ENCODE peak calls at places on chromosome 5, in six cellular contexts. G, O, J, U, D and L are unnamed samples.

GRCh38 chr5:109655841-109656240 is 33.9 kb upstream of the MAN2A1 start:
- DNase-seq in G (no peak), O (no peak), J (no peak), U (no peak), D (no peak), L (no peak)

GRCh38 chr5:181127456-181127855 is 3.5 kb downstream of the OR2V1 start:
- DNase-seq in G (no peak), O (no peak), J (no peak), U (no peak), D (no peak), L (no peak)

GRCh38 chr5:172802585-172803176 is 31.4 kb upstream of the ERGIC1 start:
- DNase-seq in G (no peak), O (no peak), J (peak; percentile 47), U (no peak), D (no peak), L (no peak)

GRCh38 chr5:148085934-148086333 is 22.2 kb downstream of the SPINK5 start:
- DNase-seq in G (no peak), O (no peak), J (no peak), U (no peak), D (no peak), L (no peak)

GRCh38 chr5:157266286-157267007 is 524 bp downstream of the CYFIP2 start:
- DNase-seq in G (peak; percentile 50), O (no peak), J (peak; percentile 6), U (no peak), D (peak; percentile 77), L (peak; percentile 50)

GRCh38 chr5:131252824-131253171 is 11.1 kb upstream of the CDC42SE2 start:
- DNase-seq in G (peak; percentile 81), O (no peak), J (peak; percentile 30), U (no peak), D (no peak), L (no peak)

GRCh38 chr5:28488752-28489151 is 1450.4 kb upstream of the CDH9 start:
- DNase-seq in G (no peak), O (no peak), J (no peak), U (no peak), D (no peak), L (no peak)

GRCh38 chr5:135822959-135823358 is 11.5 kb upstream of the SLC25A48 start:
- DNase-seq in G (no peak), O (peak; percentile 19), J (no peak), U (no peak), D (no peak), L (no peak)

GRCh38 chr5:132209131-132209530 is 18.5 kb downstream of the P4HA2 start:
- DNase-seq in G (no peak), O (no peak), J (no peak), U (peak; percentile 58), D (no peak), L (no peak)

GRCh38 chr5:176619203-176619568 is 9.2 kb upstream of the GPRIN1 start:
- DNase-seq in G (peak; percentile 74), O (peak; percentile 97), J (peak; percentile 87), U (peak; percentile 14), D (peak; percentile 69), L (peak; percentile 62)

GRCh38 chr5:134506054-134507039 is 19.1 kb upstream of the JADE2 start:
- DNase-seq in G (peak; percentile 43), O (no peak), J (no peak), U (no peak), D (peak; percentile 84), L (no peak)
- H3K4me3 ChIP-seq in G (no peak overlapping the region), O (no peak overlapping the region), J (no peak overlapping the region), U (no peak overlapping the region), D (no peak overlapping the region), L (peak overlapping the region; percentile 65)

GRCh38 chr5:17219431-17219830 is 2.0 kb downstream of the BASP1 start:
- DNase-seq in G (no peak), O (no peak), J (no peak), U (no peak), D (no peak), L (no peak)
- H3K27me3 ChIP-seq in G (no peaks in the 10 kb centered on the region), O (no peaks in the 10 kb centered on the region), J (peaks cover 5% of the 10 kb centered on the region), U (no peaks in the 10 kb centered on the region), D (no peaks in the 10 kb centered on the region), L (peaks cover 12% of the 10 kb centered on the region)

DNA sequence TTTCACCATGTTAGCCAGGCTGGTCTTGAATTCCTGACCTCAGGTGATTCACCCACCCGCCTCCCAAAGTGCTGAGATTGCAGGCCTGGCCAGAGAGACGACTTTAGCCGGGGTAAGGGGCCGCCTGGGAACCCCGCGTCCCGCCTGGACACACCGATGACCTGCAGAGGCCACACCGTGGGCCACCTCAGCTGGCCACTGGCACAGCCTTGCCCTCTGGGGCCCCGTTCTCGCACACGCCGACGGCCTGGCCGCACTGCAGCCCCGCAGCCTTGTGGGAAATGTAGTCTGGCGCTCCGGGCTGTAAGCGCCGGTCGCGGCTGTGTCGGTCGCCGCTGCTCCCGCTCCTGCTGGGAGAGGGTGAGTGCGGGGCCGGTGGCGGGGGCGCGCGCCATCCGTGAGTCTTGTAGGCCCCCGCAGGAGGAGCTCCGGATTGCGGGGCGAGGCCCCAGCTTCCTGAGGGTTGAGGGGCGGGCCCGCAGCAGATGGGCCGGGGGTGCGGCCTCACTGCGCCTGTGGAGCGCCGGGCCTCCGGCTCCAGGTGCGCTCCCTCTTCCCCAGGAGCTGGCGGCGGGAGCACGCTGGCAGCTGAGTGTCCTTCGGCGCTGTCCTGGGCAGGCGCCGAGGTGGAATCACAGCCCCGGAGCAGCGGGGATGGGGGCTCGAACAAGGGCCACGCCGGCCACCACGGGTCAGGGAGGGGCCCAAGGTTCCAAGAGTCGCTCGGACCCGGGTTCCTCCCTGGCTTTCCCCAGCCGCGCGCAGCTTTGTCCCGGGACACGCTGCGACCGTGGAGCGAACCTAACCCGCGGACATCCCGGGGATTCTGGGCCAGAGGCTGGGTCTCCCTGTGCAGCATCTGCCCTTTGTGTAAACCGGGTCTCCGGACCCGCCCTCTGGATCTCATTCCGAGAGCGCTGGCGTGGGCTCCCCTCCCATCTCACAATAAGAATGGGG is at the start of gene ZFP2:
- DNase-seq in G (peak; percentile 60), O (peak; percentile 93), J (peak; percentile 58), U (no peak), D (peak; percentile 86), L (peak; percentile 79)
- H3K4me3 ChIP-seq in G (peak within 1 kb of the TSS; percentile 68), O (peak within 1 kb of the TSS; percentile 75), J (peak within 1 kb of the TSS; percentile 41), U (peak within 1 kb of the TSS; percentile 72), D (peak within 1 kb of the TSS; percentile 73), L (peak within 1 kb of the TSS; percentile 57)

GRCh38 chr5:2391566-2391965 is 359.9 kb downstream of the IRX2 start:
- DNase-seq in G (no peak), O (no peak), J (no peak), U (no peak), D (no peak), L (no peak)

GRCh38 chr5:2388005-2388361 is 363.5 kb downstream of the IRX2 start:
- DNase-seq in G (no peak), O (no peak), J (no peak), U (no peak), D (no peak), L (no peak)

GRCh38 chr5:2391021-2391420 is 360.5 kb downstream of the IRX2 start:
- DNase-seq in G (no peak), O (no peak), J (no peak), U (no peak), D (no peak), L (no peak)

GRCh38 chr5:2383678-2384025 is 367.8 kb downstream of the IRX2 start:
- DNase-seq in G (no peak), O (no peak), J (no peak), U (no peak), D (no peak), L (no peak)

GRCh38 chr5:2387224-2388004 is 364.1 kb downstream of the IRX2 start:
- DNase-seq in G (no peak), O (no peak), J (no peak), U (no peak), D (no peak), L (no peak)
- H3K27me3 ChIP-seq in G (no peaks in the 10 kb centered on the region), O (no peaks in the 10 kb centered on the region), J (no peaks in the 10 kb centered on the region), U (no peaks in the 10 kb centered on the region), D (no peaks in the 10 kb centered on the region), L (no peaks in the 10 kb centered on the region)

DNA sequence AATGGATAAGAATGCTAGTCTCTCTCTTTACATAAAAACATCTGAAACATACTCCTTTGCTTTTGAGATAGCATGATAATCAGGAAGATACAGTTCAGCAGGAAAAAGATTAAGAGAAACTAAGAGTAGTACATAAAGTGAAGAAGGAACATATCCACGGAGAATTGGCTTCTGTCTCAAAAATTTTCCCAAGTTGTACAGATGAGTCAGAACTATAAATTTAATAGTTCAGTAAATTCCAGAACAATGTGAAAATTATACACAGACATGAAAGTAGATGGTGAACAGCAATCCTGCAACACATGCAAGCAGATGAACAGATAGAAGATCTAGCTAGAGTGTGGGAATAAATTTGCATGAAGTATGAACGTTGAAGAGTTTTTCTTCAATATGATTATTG is 691.4 kb upstream of the RIOK2 start:
- DNase-seq in G (no peak), O (no peak), J (no peak), U (peak; percentile 45), D (no peak), L (no peak)
- H3K4me3 ChIP-seq in G (no peak overlapping the region), O (no peak overlapping the region), J (no peak overlapping the region), U (no peak overlapping the region), D (no peak overlapping the region), L (no peak overlapping the region)

DNA sequence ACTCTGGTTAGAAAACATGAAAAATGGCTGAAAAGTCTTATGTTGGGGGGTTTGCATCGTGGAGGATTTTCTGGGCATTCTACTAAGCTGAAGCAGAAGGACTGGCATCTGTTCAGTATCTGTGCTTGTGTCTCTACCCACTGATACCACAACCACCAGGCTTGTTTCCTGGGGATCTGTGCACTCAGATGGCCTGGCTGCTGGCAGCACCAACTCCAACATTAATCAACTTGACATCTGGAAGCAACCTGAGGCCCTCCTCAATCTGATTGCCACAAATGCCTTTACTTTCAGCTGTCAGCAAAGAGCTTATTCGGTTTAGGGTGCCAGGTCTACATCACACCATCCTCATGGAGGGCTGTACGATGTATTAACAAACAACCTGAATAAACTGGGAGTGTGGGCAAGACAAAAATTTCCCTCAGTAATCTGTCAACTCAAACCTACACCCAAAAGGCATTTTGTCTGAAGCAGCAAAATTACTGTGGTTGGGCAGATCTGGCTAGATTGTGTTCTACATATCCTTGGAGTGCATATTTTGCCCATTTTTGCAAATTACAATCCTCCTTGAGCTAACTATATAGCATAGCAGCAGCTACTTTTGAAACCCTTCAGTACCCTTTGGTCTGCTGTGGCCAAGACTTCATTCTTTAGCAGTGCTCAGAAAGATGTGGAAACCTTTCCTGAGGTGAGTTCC is 74.6 kb downstream of the FOXD1 start:
- DNase-seq in G (no peak), O (peak; percentile 42), J (no peak), U (no peak), D (no peak), L (no peak)
- H3K27me3 ChIP-seq in G (no peaks in the 10 kb centered on the region), O (no peaks in the 10 kb centered on the region), J (peaks cover 13% of the 10 kb centered on the region), U (no peaks in the 10 kb centered on the region), D (no peaks in the 10 kb centered on the region), L (no peaks in the 10 kb centered on the region)

GRCh38 chr5:32996336-32996735 is 285.2 kb downstream of the NPR3 start:
- DNase-seq in G (no peak), O (no peak), J (no peak), U (no peak), D (no peak), L (no peak)
- H3K4me3 ChIP-seq in G (no peak overlapping the region), O (no peak overlapping the region), J (no peak overlapping the region), U (no peak overlapping the region), D (no peak overlapping the region), L (no peak overlapping the region)

GRCh38 chr5:55232985-55233928 is at the start of gene CCNO:
- DNase-seq in G (peak; percentile 84), O (peak; percentile 96), J (peak; percentile 83), U (no peak), D (peak; percentile 91), L (peak; percentile 35)
- H3K27me3 ChIP-seq in G (no peaks in the 10 kb centered on the region), O (peaks cover 49% of the 10 kb centered on the region), J (peaks cover 45% of the 10 kb centered on the region), U (peaks cover 43% of the 10 kb centered on the region), D (no peaks in the 10 kb centered on the region), L (peaks cover 39% of the 10 kb centered on the region)